ENCODE peak calls at places on chromosomes 1 and 21, in four cellular contexts. One of them, this sample, is unnamed. For H3K79me2, the result is how much of the 10 kb centered on the place peaks cover.

GRCh38 chr1:14017531-14017961 is 317.6 kb downstream of the PRDM2 start:
- DNase-seq in MM.1S: no peak
- DNase-seq in HepG2: no peak
- DNase-seq in astrocyte: no peak
- DNase-seq in this sample: peak

GRCh38 chr1:7117599-7118281 is 332.5 kb downstream of the CAMTA1 start:
- DNase-seq in astrocyte: peak
- DNase-seq in HepG2: no peak
- DNase-seq in MM.1S: no peak
- DNase-seq in this sample: no peak

GRCh38 chr1:26848947-26849774 is 13.8 kb upstream of the SFN start:
- DNase-seq in MM.1S: no peak
- DNase-seq in astrocyte: peak
- DNase-seq in HepG2: peak
- DNase-seq in this sample: peak

GRCh38 chr1:39575191-39576015 is 1.2 kb downstream of the PABPC4 start:
- DNase-seq in astrocyte: peak
- DNase-seq in MM.1S: peak
- DNase-seq in HepG2: peak
- DNase-seq in this sample: peak

GRCh38 chr1:150150511-150151021 is 850 bp downstream of the PLEKHO1 start:
- DNase-seq in HepG2: no peak
- DNase-seq in MM.1S: no peak
- DNase-seq in astrocyte: no peak
- DNase-seq in this sample: no peak

GRCh38 chr1:207186503-207186902 is 82.5 kb downstream of the C4BPA start:
- DNase-seq in HepG2: no peak
- DNase-seq in MM.1S: no peak
- DNase-seq in astrocyte: peak
- DNase-seq in this sample: peak

GRCh38 chr1:53172751-53173498 is 23.7 kb upstream of the CPT2 start:
- DNase-seq in MM.1S: no peak
- DNase-seq in HepG2: peak
- DNase-seq in astrocyte: no peak
- DNase-seq in this sample: peak

GRCh38 chr1:175191654-175192053 is 922 bp downstream of the KIAA0040 start:
- DNase-seq in astrocyte: no peak
- DNase-seq in HepG2: no peak
- DNase-seq in MM.1S: peak
- DNase-seq in this sample: no peak

GRCh38 chr1:168136709-168137514 is at the start of gene GPR161:
- DNase-seq in astrocyte: peak
- DNase-seq in MM.1S: peak
- DNase-seq in HepG2: no peak
- DNase-seq in this sample: peak

GRCh38 chr1:58570817-58571216 is 6.2 kb downstream of the TACSTD2 start:
- DNase-seq in HepG2: peak
- DNase-seq in astrocyte: no peak
- DNase-seq in MM.1S: no peak
- DNase-seq in this sample: no peak

GRCh38 chr21:42554251-42554937 is 40.7 kb downstream of the SLC37A1 start:
- DNase-seq in astrocyte: no peak
- DNase-seq in HepG2: no peak
- DNase-seq in MM.1S: no peak
- DNase-seq in this sample: no peak

GRCh38 chr1:70864302-70864701 is 183.3 kb downstream of the PTGER3 start:
- DNase-seq in HepG2: no peak
- DNase-seq in astrocyte: no peak
- DNase-seq in MM.1S: no peak
- DNase-seq in this sample: peak

GRCh38 chr1:225470691-225471452 is 43.0 kb upstream of the LBR start:
- DNase-seq in HepG2: no peak
- DNase-seq in astrocyte: no peak
- DNase-seq in MM.1S: no peak
- DNase-seq in this sample: no peak

GRCh38 chr1:109643385-109644230 is 12.3 kb upstream of the GSTM4 start:
- DNase-seq in MM.1S: peak
- DNase-seq in astrocyte: peak
- DNase-seq in HepG2: peak
- DNase-seq in this sample: peak

GRCh38 chr1:58932820-58933598 is 149.2 kb upstream of the JUN start:
- DNase-seq in HepG2: peak
- DNase-seq in astrocyte: peak
- DNase-seq in MM.1S: no peak
- DNase-seq in this sample: peak

GRCh38 chr1:111745670-111746613 is 6.7 kb upstream of the INKA2 start:
- DNase-seq in HepG2: no peak
- DNase-seq in MM.1S: no peak
- DNase-seq in astrocyte: no peak
- DNase-seq in this sample: no peak

GRCh38 chr1:219438386-219438785 is 174.5 kb downstream of the ZC3H11B start:
- DNase-seq in HepG2: no peak
- DNase-seq in astrocyte: no peak
- DNase-seq in MM.1S: no peak
- DNase-seq in this sample: no peak

GRCh38 chr1:93715529-93716126 is 34.0 kb upstream of the BCAR3 start:
- DNase-seq in astrocyte: peak
- DNase-seq in HepG2: no peak
- DNase-seq in MM.1S: no peak
- DNase-seq in this sample: no peak

GRCh38 chr21:30190554-30190953 is 23.9 kb upstream of the CLDN17 start:
- DNase-seq in MM.1S: no peak
- DNase-seq in HepG2: no peak
- DNase-seq in astrocyte: no peak
- DNase-seq in this sample: no peak

GRCh38 chr1:234111458-234112142 is 207.1 kb downstream of the SLC35F3 start:
- DNase-seq in HepG2: peak
- DNase-seq in MM.1S: no peak
- DNase-seq in astrocyte: peak
- DNase-seq in this sample: peak

GRCh38 chr1:2865571-2866414 is 64.3 kb upstream of the TTC34 start:
- DNase-seq in HepG2: no peak
- DNase-seq in astrocyte: no peak
- DNase-seq in MM.1S: no peak
- DNase-seq in this sample: no peak

GRCh38 chr21:16865612-16866011 is 647.2 kb upstream of the CXADR start:
- DNase-seq in HepG2: no peak
- DNase-seq in astrocyte: no peak
- DNase-seq in MM.1S: no peak
- DNase-seq in this sample: no peak

GRCh38 chr1:51541313-51542050 is 22.4 kb upstream of the EPS15 start:
- DNase-seq in astrocyte: peak
- DNase-seq in MM.1S: no peak
- DNase-seq in HepG2: no peak
- DNase-seq in this sample: peak

GRCh38 chr1:26538480-26539412 is 9.2 kb downstream of the RPS6KA1 start:
- DNase-seq in HepG2: peak
- DNase-seq in astrocyte: no peak
- DNase-seq in MM.1S: peak
- DNase-seq in this sample: peak

GRCh38 chr1:222009105-222009730 is 267.3 kb upstream of the DUSP10 start:
- DNase-seq in MM.1S: peak
- DNase-seq in HepG2: peak
- DNase-seq in astrocyte: no peak
- DNase-seq in this sample: peak

GRCh38 chr1:58249729-58250586 is 296.6 kb downstream of the OMA1 start:
- DNase-seq in MM.1S: no peak
- DNase-seq in astrocyte: peak
- DNase-seq in HepG2: peak
- DNase-seq in this sample: no peak

GRCh38 chr1:119286587-119287181 is 81.9 kb upstream of the HAO2 start:
- DNase-seq in MM.1S: peak
- DNase-seq in astrocyte: peak
- DNase-seq in HepG2: peak
- DNase-seq in this sample: peak
- TF ChIP-seq CTCF in MM.1S: peak
- TF ChIP-seq CTCF in astrocyte: peak
- TF ChIP-seq CTCF in HepG2: peak
- TF ChIP-seq CTCF in this sample: peak

DNA sequence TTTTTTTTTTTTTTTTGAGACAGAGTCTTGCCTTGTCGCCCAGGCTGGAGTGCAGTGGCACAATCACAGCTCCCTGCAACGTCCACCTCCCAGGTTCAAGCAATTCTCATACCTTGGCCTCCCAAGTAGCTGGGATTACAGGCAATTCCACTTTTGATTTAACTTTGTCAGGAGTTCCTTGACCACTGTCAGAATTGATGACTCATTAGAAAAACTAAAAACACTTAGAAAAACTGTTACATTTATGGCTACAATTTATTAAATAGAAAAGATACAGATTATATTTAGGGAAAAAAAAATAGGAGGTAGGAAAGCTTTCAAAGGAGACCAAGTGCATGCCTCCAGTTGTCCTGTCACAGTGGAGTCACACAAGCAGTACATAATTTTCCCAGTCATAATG is 20.0 kb downstream of the ZNF678 start:
- DNase-seq in MM.1S: no peak
- DNase-seq in astrocyte: no peak
- DNase-seq in HepG2: no peak
- DNase-seq in this sample: no peak
- H3K79me2 ChIP-seq in MM.1S: under half
- H3K79me2 ChIP-seq in astrocyte: half or more
- H3K79me2 ChIP-seq in HepG2: under half
- H3K79me2 ChIP-seq in this sample: half or more

GRCh38 chr1:38045431-38046332 is 911 bp downstream of the POU3F1 start:
- DNase-seq in astrocyte: no peak
- DNase-seq in HepG2: no peak
- DNase-seq in MM.1S: no peak
- DNase-seq in this sample: no peak
- TF ChIP-seq EZH2 in astrocyte: peak
- TF ChIP-seq EZH2 in HepG2: no peak
- TF ChIP-seq EZH2 in MM.1S: peak
- TF ChIP-seq EZH2 in this sample: no peak

DNA sequence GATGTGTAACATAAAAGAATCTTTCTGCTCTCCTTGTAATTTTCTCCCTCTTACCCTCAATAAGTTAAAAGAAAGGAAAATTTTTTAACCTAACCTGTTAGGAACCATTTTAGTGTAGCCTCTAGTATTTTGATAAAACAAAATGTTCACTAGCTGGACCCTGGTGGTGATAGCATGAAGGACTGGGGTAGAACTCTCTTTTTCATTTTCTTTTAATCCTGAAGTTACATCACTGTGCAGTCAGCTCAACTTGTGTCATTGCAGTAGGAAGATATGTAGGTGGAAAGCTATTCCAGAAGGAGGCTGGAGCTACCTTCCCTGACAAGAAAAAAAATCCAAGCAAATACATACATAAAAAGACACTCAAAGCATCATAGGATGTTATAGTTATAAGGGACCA is 39.3 kb downstream of the NFIA start:
- DNase-seq in MM.1S: no peak
- DNase-seq in HepG2: no peak
- DNase-seq in astrocyte: no peak
- DNase-seq in this sample: no peak
- TF ChIP-seq CTCF in MM.1S: no peak
- TF ChIP-seq CTCF in HepG2: no peak
- TF ChIP-seq CTCF in astrocyte: no peak
- TF ChIP-seq CTCF in this sample: no peak

GRCh38 chr21:32414579-32415358 is 2.3 kb downstream of the EVA1C start:
- DNase-seq in HepG2: no peak
- DNase-seq in MM.1S: no peak
- DNase-seq in astrocyte: peak
- DNase-seq in this sample: peak

GRCh38 chr21:32412162-32412997 is at the start of gene EVA1C:
- DNase-seq in MM.1S: no peak
- DNase-seq in astrocyte: no peak
- DNase-seq in HepG2: no peak
- DNase-seq in this sample: peak

GRCh38 chr21:32411366-32412161 is 942 bp upstream of the EVA1C start:
- DNase-seq in MM.1S: no peak
- DNase-seq in astrocyte: peak
- DNase-seq in HepG2: no peak
- DNase-seq in this sample: peak

GRCh38 chr21:32413697-32414578 is 1.4 kb downstream of the EVA1C start:
- DNase-seq in astrocyte: peak
- DNase-seq in MM.1S: no peak
- DNase-seq in HepG2: no peak
- DNase-seq in this sample: peak

DNA sequence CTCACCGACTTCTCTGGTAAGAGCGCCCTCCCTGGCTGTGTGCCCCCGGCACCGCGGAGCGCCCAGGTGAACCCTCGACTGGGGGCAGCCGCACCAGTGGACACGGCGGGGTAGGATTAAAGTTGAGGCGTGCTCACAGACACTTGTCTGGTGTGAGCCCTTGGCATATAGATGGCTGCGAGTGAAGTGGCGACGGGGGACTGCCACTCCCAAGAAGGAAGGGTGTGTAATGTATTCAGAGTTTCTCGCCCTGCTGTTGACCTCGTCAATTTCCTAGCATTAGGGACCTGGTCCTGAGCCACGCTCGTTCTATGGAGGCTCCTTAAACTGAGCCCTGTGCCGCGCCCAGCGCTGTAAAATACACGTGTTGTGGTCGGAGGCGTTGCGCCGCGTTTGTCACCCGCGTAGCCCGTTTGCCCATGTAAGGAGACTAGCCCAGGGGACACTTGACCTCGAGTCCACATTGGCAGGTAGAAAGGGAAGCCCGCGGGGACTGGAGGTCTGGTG is 545 bp downstream of the EVA1C start:
- DNase-seq in HepG2: no peak
- DNase-seq in MM.1S: no peak
- DNase-seq in astrocyte: no peak
- DNase-seq in this sample: peak
- H3K79me2 ChIP-seq in HepG2: under half
- H3K79me2 ChIP-seq in MM.1S: under half
- H3K79me2 ChIP-seq in astrocyte: under half
- H3K79me2 ChIP-seq in this sample: under half

GRCh38 chr1:47441450-47442106 is 3.7 kb downstream of the FOXD2 start:
- DNase-seq in astrocyte: no peak
- DNase-seq in MM.1S: no peak
- DNase-seq in HepG2: no peak
- DNase-seq in this sample: no peak
- TF ChIP-seq EZH2 in astrocyte: no peak
- TF ChIP-seq EZH2 in MM.1S: no peak
- TF ChIP-seq EZH2 in HepG2: no peak
- TF ChIP-seq EZH2 in this sample: no peak

GRCh38 chr1:68128157-68128556 is 77.7 kb upstream of the DIRAS3 start:
- DNase-seq in HepG2: peak
- DNase-seq in astrocyte: peak
- DNase-seq in MM.1S: peak
- DNase-seq in this sample: no peak

GRCh38 chr1:68131261-68131660 is 80.8 kb upstream of the DIRAS3 start:
- DNase-seq in astrocyte: no peak
- DNase-seq in HepG2: no peak
- DNase-seq in MM.1S: no peak
- DNase-seq in this sample: no peak

GRCh38 chr1:68132426-68133130 is 82.2 kb upstream of the DIRAS3 start:
- DNase-seq in MM.1S: no peak
- DNase-seq in astrocyte: no peak
- DNase-seq in HepG2: no peak
- DNase-seq in this sample: peak

GRCh38 chr1:68128820-68129219 is 78.4 kb upstream of the DIRAS3 start:
- DNase-seq in MM.1S: no peak
- DNase-seq in HepG2: no peak
- DNase-seq in astrocyte: no peak
- DNase-seq in this sample: no peak
- TF ChIP-seq CTCF in MM.1S: no peak
- TF ChIP-seq CTCF in HepG2: no peak
- TF ChIP-seq CTCF in astrocyte: no peak
- TF ChIP-seq CTCF in this sample: no peak

This sample was measured in PC-3.